ENCODE peak calls at places on chromosome 12, in six cellular contexts. One of them, this sample, is unnamed.

GRCh38 chr12:62192486-62193250 is 67.5 kb upstream of the USP15 start:
- DNase-seq in PC-9: peak; percentile 38
- DNase-seq in dorsolateral prefrontal cortex: peak; percentile 67
- DNase-seq in esophagus squamous epithelium: no peak
- DNase-seq in ovary: peak; percentile 58
- DNase-seq in fibroblast of lung: peak; percentile 74
- DNase-seq in this sample: peak; percentile 88

GRCh38 chr12:29376118-29376517 is 4.9 kb downstream of the ERGIC2 start:
- DNase-seq in PC-9: no peak
- DNase-seq in dorsolateral prefrontal cortex: no peak
- DNase-seq in esophagus squamous epithelium: no peak
- DNase-seq in ovary: no peak
- DNase-seq in fibroblast of lung: no peak
- DNase-seq in this sample: no peak

GRCh38 chr12:106498056-106498455 is 84.7 kb upstream of the RFX4 start:
- DNase-seq in PC-9: no peak
- DNase-seq in dorsolateral prefrontal cortex: no peak
- DNase-seq in esophagus squamous epithelium: no peak
- DNase-seq in ovary: no peak
- DNase-seq in fibroblast of lung: peak; percentile 29
- DNase-seq in this sample: peak; percentile 27

GRCh38 chr12:24643120-24644119 is 305.5 kb downstream of the BCAT1 start:
- DNase-seq in PC-9: no peak
- DNase-seq in dorsolateral prefrontal cortex: no peak
- DNase-seq in esophagus squamous epithelium: no peak
- DNase-seq in ovary: no peak
- DNase-seq in fibroblast of lung: no peak
- DNase-seq in this sample: no peak

GRCh38 chr12:77645966-77646598 is 184.6 kb upstream of the NAV3 start:
- DNase-seq in PC-9: no peak
- DNase-seq in dorsolateral prefrontal cortex: no peak
- DNase-seq in esophagus squamous epithelium: no peak
- DNase-seq in ovary: no peak
- DNase-seq in fibroblast of lung: no peak
- DNase-seq in this sample: no peak

GRCh38 chr12:131085125-131085815 is 131.6 kb downstream of the ADGRD1 start:
- DNase-seq in PC-9: no peak
- DNase-seq in dorsolateral prefrontal cortex: peak; percentile 39
- DNase-seq in esophagus squamous epithelium: no peak
- DNase-seq in ovary: peak; percentile 7
- DNase-seq in fibroblast of lung: no peak
- DNase-seq in this sample: no peak

GRCh38 chr12:123363743-123364531 is 710 bp downstream of the SBNO1 start:
- DNase-seq in PC-9: peak; percentile 7
- DNase-seq in dorsolateral prefrontal cortex: no peak
- DNase-seq in esophagus squamous epithelium: no peak
- DNase-seq in ovary: no peak
- DNase-seq in fibroblast of lung: peak; percentile 21
- DNase-seq in this sample: no peak

GRCh38 chr12:26723379-26724308 is 109.3 kb downstream of the ITPR2 start:
- DNase-seq in PC-9: no peak
- DNase-seq in dorsolateral prefrontal cortex: no peak
- DNase-seq in esophagus squamous epithelium: no peak
- DNase-seq in ovary: peak; percentile 36
- DNase-seq in fibroblast of lung: peak; percentile 90
- DNase-seq in this sample: peak; percentile 79

GRCh38 chr12:89653-90052 is 23.1 kb downstream of the IQSEC3 start:
- DNase-seq in PC-9: no peak
- DNase-seq in dorsolateral prefrontal cortex: no peak
- DNase-seq in esophagus squamous epithelium: no peak
- DNase-seq in ovary: no peak
- DNase-seq in fibroblast of lung: no peak
- DNase-seq in this sample: no peak

GRCh38 chr12:112382866-112383265 is 635 bp upstream of the HECTD4 start:
- DNase-seq in PC-9: no peak
- DNase-seq in dorsolateral prefrontal cortex: no peak
- DNase-seq in esophagus squamous epithelium: no peak
- DNase-seq in ovary: no peak
- DNase-seq in fibroblast of lung: no peak
- DNase-seq in this sample: no peak

GRCh38 chr12:106736051-106736957 is 38.2 kb upstream of the RIC8B start:
- DNase-seq in PC-9: no peak
- DNase-seq in dorsolateral prefrontal cortex: no peak
- DNase-seq in esophagus squamous epithelium: no peak
- DNase-seq in ovary: no peak
- DNase-seq in fibroblast of lung: no peak
- DNase-seq in this sample: peak; percentile 7

GRCh38 chr12:13941258-13942249 is 39.8 kb downstream of the GRIN2B start:
- DNase-seq in PC-9: peak; percentile 53
- DNase-seq in dorsolateral prefrontal cortex: peak; percentile 42
- DNase-seq in esophagus squamous epithelium: no peak
- DNase-seq in ovary: no peak
- DNase-seq in fibroblast of lung: peak; percentile 7
- DNase-seq in this sample: peak; percentile 47

DNA sequence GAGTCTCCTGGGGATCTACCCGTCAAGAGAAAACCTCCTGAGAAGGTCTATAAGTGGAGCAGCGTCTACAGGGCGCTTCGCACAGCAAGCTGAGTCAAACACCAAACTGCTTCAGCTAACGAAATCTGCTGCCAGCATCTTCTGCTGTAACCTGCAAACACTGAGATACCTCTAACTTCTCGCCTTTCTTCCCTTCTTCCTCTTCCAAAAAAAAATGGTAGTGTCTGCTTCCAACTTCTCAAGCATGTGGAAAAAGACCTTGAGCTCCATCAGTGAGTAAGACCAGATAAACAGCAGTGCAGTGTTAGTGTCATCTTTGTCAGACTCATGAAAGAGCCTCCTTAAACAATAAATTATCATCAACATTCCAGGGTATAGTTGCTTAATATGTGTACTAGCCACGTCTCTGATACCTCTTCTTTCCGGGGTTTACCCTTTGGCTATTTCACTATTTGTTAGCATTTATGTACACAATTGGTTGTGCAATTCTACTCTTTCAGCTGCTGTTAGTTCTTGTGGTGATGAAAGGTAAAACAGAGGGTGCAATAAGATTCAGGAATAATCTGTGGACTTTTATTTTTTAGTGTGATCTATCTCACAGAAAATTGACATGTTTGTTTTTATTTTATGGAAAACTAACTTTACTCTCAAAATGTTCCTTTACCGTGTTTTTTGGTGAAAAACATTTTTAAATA is 81.6 kb downstream of the LLPH start:
- DNase-seq in PC-9: no peak
- DNase-seq in dorsolateral prefrontal cortex: no peak
- DNase-seq in esophagus squamous epithelium: no peak
- DNase-seq in ovary: no peak
- DNase-seq in fibroblast of lung: no peak
- DNase-seq in this sample: peak; percentile 60
- H3K4me3 ChIP-seq in PC-9: no peak overlapping the region
- H3K4me3 ChIP-seq in dorsolateral prefrontal cortex: no peak overlapping the region
- H3K4me3 ChIP-seq in esophagus squamous epithelium: no peak overlapping the region
- H3K4me3 ChIP-seq in ovary: no peak overlapping the region
- H3K4me3 ChIP-seq in fibroblast of lung: no peak overlapping the region
- H3K4me3 ChIP-seq in this sample: no peak overlapping the region

GRCh38 chr12:69284131-69284530 is 44.8 kb downstream of the CPSF6 start:
- DNase-seq in PC-9: peak; percentile 43
- DNase-seq in dorsolateral prefrontal cortex: peak; percentile 68
- DNase-seq in esophagus squamous epithelium: no peak
- DNase-seq in ovary: peak; percentile 81
- DNase-seq in fibroblast of lung: peak; percentile 78
- DNase-seq in this sample: peak; percentile 84
- TF ChIP-seq CTCF in PC-9: no peak
- TF ChIP-seq CTCF in dorsolateral prefrontal cortex: peak; percentile 19
- TF ChIP-seq CTCF in esophagus squamous epithelium: no peak
- TF ChIP-seq CTCF in ovary: no peak
- TF ChIP-seq CTCF in fibroblast of lung: no peak
- TF ChIP-seq CTCF in this sample: no peak

DNA sequence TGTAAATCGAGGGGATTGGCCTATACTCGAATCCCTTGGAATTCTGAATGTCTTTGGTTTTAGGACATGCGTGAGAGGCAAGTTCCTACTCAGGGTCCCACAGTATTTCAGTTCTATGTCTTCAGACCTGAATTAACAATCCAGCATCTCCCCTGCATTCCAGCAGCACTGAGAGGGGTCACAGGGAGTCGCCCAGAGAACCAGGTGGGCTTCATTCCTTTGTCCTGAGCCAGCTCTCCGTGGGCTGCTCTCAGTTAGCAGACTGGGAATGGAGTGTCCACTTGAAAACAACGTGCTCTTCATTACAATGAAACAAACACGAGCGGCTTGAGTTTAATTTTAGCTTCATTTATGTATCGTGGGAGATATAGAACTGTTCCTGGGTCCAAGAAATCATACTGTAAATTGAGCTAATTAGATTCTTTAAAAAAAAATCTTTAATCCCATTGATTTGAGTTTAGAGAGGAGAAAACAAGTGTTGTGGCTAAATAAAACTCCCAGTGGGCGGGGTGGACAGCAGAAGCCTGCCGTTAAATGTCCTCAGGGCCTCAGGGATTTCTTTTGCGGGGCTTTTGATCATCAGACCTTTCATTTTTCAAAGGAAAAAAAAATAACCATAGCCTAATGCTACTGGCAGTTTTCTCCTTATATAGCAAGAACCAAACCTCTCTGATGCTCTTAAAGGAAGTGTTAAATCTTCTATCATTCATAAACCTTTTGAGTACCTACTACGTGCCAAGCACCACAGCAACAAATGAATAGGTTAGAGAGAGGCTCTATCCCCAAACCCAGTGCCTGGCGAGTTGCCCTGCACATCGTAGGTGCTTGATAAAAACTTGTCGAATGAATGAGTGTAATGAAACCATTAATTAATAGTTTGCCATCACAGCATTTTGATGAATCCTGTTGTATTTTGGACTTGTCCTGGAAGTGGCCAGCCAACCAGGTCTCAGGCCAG is 140.4 kb downstream of the CHST11 start:
- DNase-seq in PC-9: no peak
- DNase-seq in dorsolateral prefrontal cortex: no peak
- DNase-seq in esophagus squamous epithelium: no peak
- DNase-seq in ovary: no peak
- DNase-seq in fibroblast of lung: peak; percentile 60
- DNase-seq in this sample: no peak
- H3K4me3 ChIP-seq in PC-9: no peak overlapping the region
- H3K4me3 ChIP-seq in dorsolateral prefrontal cortex: no peak overlapping the region
- H3K4me3 ChIP-seq in esophagus squamous epithelium: no peak overlapping the region
- H3K4me3 ChIP-seq in ovary: no peak overlapping the region
- H3K4me3 ChIP-seq in fibroblast of lung: no peak overlapping the region
- H3K4me3 ChIP-seq in this sample: no peak overlapping the region

DNA sequence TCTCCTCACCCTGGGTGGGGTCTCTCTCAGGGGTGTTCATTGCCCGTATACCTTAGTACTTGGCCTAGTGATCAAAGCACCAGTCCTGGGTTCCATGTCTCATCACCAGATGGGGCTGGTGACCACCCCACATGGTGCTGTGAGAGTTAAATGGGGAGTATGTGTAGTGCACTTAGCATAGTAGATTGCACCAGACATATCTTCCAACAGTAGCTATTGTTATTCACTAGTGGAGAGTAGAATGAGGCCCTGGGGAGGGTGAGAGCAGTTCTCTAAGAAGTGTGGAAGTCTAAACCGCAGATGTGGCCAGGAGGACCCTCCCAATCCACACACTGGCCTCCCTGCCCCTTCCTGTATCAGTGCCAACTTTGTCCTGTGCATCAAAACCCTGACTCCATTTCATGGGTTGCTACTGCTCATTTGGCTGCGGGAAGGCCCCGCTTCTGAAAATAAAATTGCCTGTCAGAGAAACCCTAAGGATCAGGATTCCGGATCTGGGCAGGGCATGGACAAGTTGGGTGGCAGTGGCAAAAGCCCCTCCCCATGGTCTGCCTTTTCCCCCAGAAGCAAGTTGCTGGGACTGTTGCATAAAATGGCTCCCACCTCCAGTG is 4.4 kb downstream of the CD9 start:
- DNase-seq in PC-9: no peak
- DNase-seq in dorsolateral prefrontal cortex: no peak
- DNase-seq in esophagus squamous epithelium: no peak
- DNase-seq in ovary: no peak
- DNase-seq in fibroblast of lung: no peak
- DNase-seq in this sample: no peak
- TF ChIP-seq CTCF in PC-9: no peak
- TF ChIP-seq CTCF in dorsolateral prefrontal cortex: no peak
- TF ChIP-seq CTCF in esophagus squamous epithelium: no peak
- TF ChIP-seq CTCF in ovary: no peak
- TF ChIP-seq CTCF in fibroblast of lung: no peak
- TF ChIP-seq CTCF in this sample: no peak

DNA sequence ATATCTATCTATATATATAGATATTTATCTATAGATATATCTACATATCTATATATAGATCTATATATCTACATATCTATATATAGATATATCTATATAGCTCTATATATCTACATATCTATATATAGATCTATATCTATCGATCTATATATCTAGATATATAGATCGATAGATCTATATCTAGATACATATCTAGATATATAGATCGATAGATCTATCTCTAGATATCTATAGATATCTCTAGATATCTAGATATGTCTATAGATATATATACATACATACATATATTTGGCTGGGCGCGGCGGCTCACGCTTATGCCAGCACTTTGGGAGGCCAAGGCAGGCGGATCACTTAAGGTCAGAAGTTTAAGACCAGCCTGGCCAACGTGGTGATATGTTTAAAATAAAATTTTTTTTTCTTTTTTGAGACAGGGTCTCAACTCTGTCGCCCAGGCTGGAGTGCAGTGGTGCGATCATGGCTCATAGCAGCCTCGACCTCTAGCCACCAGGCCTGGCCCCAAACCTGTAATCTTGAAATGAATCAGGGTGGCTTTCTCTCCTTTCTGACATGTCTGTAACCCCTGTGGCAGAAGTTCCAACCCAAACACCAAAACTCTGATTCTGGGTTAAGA is 18.1 kb downstream of the ARPC3 start:
- DNase-seq in PC-9: no peak
- DNase-seq in dorsolateral prefrontal cortex: no peak
- DNase-seq in esophagus squamous epithelium: no peak
- DNase-seq in ovary: no peak
- DNase-seq in fibroblast of lung: no peak
- DNase-seq in this sample: no peak
- H3K4me3 ChIP-seq in PC-9: no peak overlapping the region
- H3K4me3 ChIP-seq in dorsolateral prefrontal cortex: peak overlapping the region; percentile 53
- H3K4me3 ChIP-seq in esophagus squamous epithelium: peak overlapping the region; percentile 68
- H3K4me3 ChIP-seq in ovary: peak overlapping the region; percentile 51
- H3K4me3 ChIP-seq in fibroblast of lung: peak overlapping the region; percentile 44
- H3K4me3 ChIP-seq in this sample: no peak overlapping the region

DNA sequence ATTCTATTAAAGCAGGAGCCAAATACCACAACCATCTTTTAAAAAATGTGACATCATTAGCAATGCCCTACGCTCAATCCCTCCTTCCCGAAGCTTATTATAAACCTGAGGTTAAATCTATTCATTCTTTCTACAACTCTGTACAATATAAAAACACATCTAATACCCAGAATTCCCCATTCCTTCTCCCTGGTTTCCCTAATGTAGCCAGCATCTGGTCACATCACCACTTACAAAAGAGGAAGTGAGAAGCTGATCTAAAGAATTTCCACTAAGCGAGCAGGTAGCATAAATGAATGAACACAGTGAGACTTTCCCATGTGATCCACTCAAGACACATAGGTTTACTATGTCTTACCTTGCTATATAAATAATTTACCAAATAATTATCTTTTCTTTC is 90.4 kb downstream of the LRP6 start:
- DNase-seq in PC-9: no peak
- DNase-seq in dorsolateral prefrontal cortex: no peak
- DNase-seq in esophagus squamous epithelium: no peak
- DNase-seq in ovary: no peak
- DNase-seq in fibroblast of lung: no peak
- DNase-seq in this sample: no peak
- TF ChIP-seq CTCF in PC-9: no peak
- TF ChIP-seq CTCF in dorsolateral prefrontal cortex: no peak
- TF ChIP-seq CTCF in esophagus squamous epithelium: no peak
- TF ChIP-seq CTCF in ovary: no peak
- TF ChIP-seq CTCF in fibroblast of lung: no peak
- TF ChIP-seq CTCF in this sample: no peak

This sample was measured in cardiac fibroblast.